ENCODE peak calls at places on chromosomes 4 and X, in eight cellular contexts. One of them, this sample, is unnamed.

GRCh38 chr4:47612116-47613023 is 127.3 kb downstream of the ATP10D start:
- DNase-seq in adipocyte: no peak
- DNase-seq in uterus: no peak
- DNase-seq in lung: no peak
- DNase-seq in fibroblast of lung: no peak
- DNase-seq in body of pancreas: no peak
- DNase-seq in CD8-positive, alpha-beta memory T cell: no peak
- DNase-seq in suprapubic skin: no peak
- DNase-seq in this sample: no peak

GRCh38 chrX:119698835-119699234 is 5.9 kb upstream of the SEPTIN6 start:
- DNase-seq in adipocyte: peak; percentile 79
- DNase-seq in uterus: no peak
- DNase-seq in lung: no peak
- DNase-seq in fibroblast of lung: peak; percentile 73
- DNase-seq in body of pancreas: no peak
- DNase-seq in CD8-positive, alpha-beta memory T cell: no peak
- DNase-seq in suprapubic skin: no peak
- DNase-seq in this sample: no peak

GRCh38 chrX:35696760-35697234 is 101.3 kb upstream of the MAGEB16 start:
- DNase-seq in adipocyte: no peak
- DNase-seq in uterus: no peak
- DNase-seq in lung: no peak
- DNase-seq in fibroblast of lung: no peak
- DNase-seq in body of pancreas: no peak
- DNase-seq in CD8-positive, alpha-beta memory T cell: no peak
- DNase-seq in suprapubic skin: no peak
- DNase-seq in this sample: no peak

GRCh38 chr4:69881173-69881773 is 21.3 kb upstream of the SULT1E1 start:
- DNase-seq in adipocyte: peak; percentile 81
- DNase-seq in uterus: no peak
- DNase-seq in lung: peak; percentile 30
- DNase-seq in fibroblast of lung: peak; percentile 77
- DNase-seq in body of pancreas: peak; percentile 56
- DNase-seq in CD8-positive, alpha-beta memory T cell: no peak
- DNase-seq in suprapubic skin: no peak
- DNase-seq in this sample: no peak

GRCh38 chr4:145435646-145436045 is 46.0 kb upstream of the SMAD1 start:
- DNase-seq in adipocyte: no peak
- DNase-seq in uterus: no peak
- DNase-seq in lung: no peak
- DNase-seq in fibroblast of lung: no peak
- DNase-seq in body of pancreas: no peak
- DNase-seq in CD8-positive, alpha-beta memory T cell: no peak
- DNase-seq in suprapubic skin: no peak
- DNase-seq in this sample: no peak

GRCh38 chr4:145061325-145061920 is 36.6 kb downstream of the ANAPC10 start:
- DNase-seq in adipocyte: peak; percentile 83
- DNase-seq in uterus: no peak
- DNase-seq in lung: no peak
- DNase-seq in fibroblast of lung: peak; percentile 81
- DNase-seq in body of pancreas: no peak
- DNase-seq in CD8-positive, alpha-beta memory T cell: peak; percentile 16
- DNase-seq in suprapubic skin: no peak
- DNase-seq in this sample: no peak

GRCh38 chrX:21612154-21612553 is 46.0 kb downstream of the KLHL34 start:
- DNase-seq in adipocyte: no peak
- DNase-seq in uterus: no peak
- DNase-seq in lung: no peak
- DNase-seq in fibroblast of lung: no peak
- DNase-seq in body of pancreas: no peak
- DNase-seq in CD8-positive, alpha-beta memory T cell: no peak
- DNase-seq in suprapubic skin: no peak
- DNase-seq in this sample: no peak

GRCh38 chrX:104108955-104109354 is 3.4 kb upstream of the ZCCHC18 start:
- DNase-seq in adipocyte: no peak
- DNase-seq in uterus: no peak
- DNase-seq in lung: no peak
- DNase-seq in fibroblast of lung: no peak
- DNase-seq in body of pancreas: no peak
- DNase-seq in CD8-positive, alpha-beta memory T cell: peak; percentile 18
- DNase-seq in suprapubic skin: no peak
- DNase-seq in this sample: no peak

GRCh38 chr4:156949373-156949814 is 22.2 kb downstream of the PDGFC start:
- DNase-seq in adipocyte: peak; percentile 58
- DNase-seq in uterus: no peak
- DNase-seq in lung: no peak
- DNase-seq in fibroblast of lung: peak; percentile 89
- DNase-seq in body of pancreas: no peak
- DNase-seq in CD8-positive, alpha-beta memory T cell: no peak
- DNase-seq in suprapubic skin: no peak
- DNase-seq in this sample: no peak

GRCh38 chr4:184349283-184350039 is 124.9 kb downstream of the IRF2 start:
- DNase-seq in adipocyte: no peak
- DNase-seq in uterus: no peak
- DNase-seq in lung: no peak
- DNase-seq in fibroblast of lung: no peak
- DNase-seq in body of pancreas: peak; percentile 52
- DNase-seq in CD8-positive, alpha-beta memory T cell: no peak
- DNase-seq in suprapubic skin: no peak
- DNase-seq in this sample: no peak

GRCh38 chrX:132037479-132037993 is 14.4 kb downstream of the STK26 start:
- DNase-seq in adipocyte: no peak
- DNase-seq in uterus: no peak
- DNase-seq in lung: no peak
- DNase-seq in fibroblast of lung: no peak
- DNase-seq in body of pancreas: no peak
- DNase-seq in CD8-positive, alpha-beta memory T cell: no peak
- DNase-seq in suprapubic skin: no peak
- DNase-seq in this sample: no peak

GRCh38 chrX:132043977-132044376 is 20.9 kb downstream of the STK26 start:
- DNase-seq in adipocyte: no peak
- DNase-seq in uterus: no peak
- DNase-seq in lung: no peak
- DNase-seq in fibroblast of lung: no peak
- DNase-seq in body of pancreas: no peak
- DNase-seq in CD8-positive, alpha-beta memory T cell: no peak
- DNase-seq in suprapubic skin: no peak
- DNase-seq in this sample: no peak

GRCh38 chrX:132044953-132045352 is 21.9 kb downstream of the STK26 start:
- DNase-seq in adipocyte: no peak
- DNase-seq in uterus: no peak
- DNase-seq in lung: no peak
- DNase-seq in fibroblast of lung: no peak
- DNase-seq in body of pancreas: no peak
- DNase-seq in CD8-positive, alpha-beta memory T cell: no peak
- DNase-seq in suprapubic skin: no peak
- DNase-seq in this sample: no peak

GRCh38 chrX:132041016-132041415 is 17.9 kb downstream of the STK26 start:
- DNase-seq in adipocyte: peak; percentile 39
- DNase-seq in uterus: no peak
- DNase-seq in lung: no peak
- DNase-seq in fibroblast of lung: no peak
- DNase-seq in body of pancreas: no peak
- DNase-seq in CD8-positive, alpha-beta memory T cell: no peak
- DNase-seq in suprapubic skin: no peak
- DNase-seq in this sample: no peak

DNA sequence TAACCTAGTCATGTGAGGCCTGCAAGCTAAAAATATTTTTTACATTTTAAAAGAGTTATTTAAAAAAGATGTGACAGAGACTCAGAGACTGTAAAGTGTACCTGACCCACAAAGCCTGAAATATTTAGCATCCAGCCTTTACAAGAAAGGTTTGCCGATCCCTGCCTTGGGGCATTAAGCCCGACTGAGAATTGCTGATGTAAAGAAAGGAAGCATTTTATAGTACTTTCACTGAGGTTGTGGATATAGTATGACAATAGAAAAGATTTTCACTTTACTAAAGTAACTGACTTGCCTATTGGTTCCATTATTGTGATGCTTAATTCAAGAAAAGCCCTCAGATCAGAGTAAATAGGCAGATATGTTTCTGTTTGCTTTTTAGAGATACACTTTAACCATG is 17.0 kb downstream of the STK26 start:
- DNase-seq in adipocyte: no peak
- DNase-seq in uterus: no peak
- DNase-seq in lung: no peak
- DNase-seq in fibroblast of lung: no peak
- DNase-seq in body of pancreas: no peak
- DNase-seq in CD8-positive, alpha-beta memory T cell: no peak
- DNase-seq in suprapubic skin: no peak
- DNase-seq in this sample: no peak
- H3K4me1 ChIP-seq in adipocyte: no peaks in the 10 kb centered on the region
- H3K4me1 ChIP-seq in uterus: no peaks in the 10 kb centered on the region
- H3K4me1 ChIP-seq in lung: no peaks in the 10 kb centered on the region
- H3K4me1 ChIP-seq in fibroblast of lung: no peaks in the 10 kb centered on the region
- H3K4me1 ChIP-seq in body of pancreas: no peaks in the 10 kb centered on the region
- H3K4me1 ChIP-seq in CD8-positive, alpha-beta memory T cell: peaks cover 16% of the 10 kb centered on the region
- H3K4me1 ChIP-seq in suprapubic skin: no peaks in the 10 kb centered on the region
- H3K4me1 ChIP-seq in this sample: no peaks in the 10 kb centered on the region

DNA sequence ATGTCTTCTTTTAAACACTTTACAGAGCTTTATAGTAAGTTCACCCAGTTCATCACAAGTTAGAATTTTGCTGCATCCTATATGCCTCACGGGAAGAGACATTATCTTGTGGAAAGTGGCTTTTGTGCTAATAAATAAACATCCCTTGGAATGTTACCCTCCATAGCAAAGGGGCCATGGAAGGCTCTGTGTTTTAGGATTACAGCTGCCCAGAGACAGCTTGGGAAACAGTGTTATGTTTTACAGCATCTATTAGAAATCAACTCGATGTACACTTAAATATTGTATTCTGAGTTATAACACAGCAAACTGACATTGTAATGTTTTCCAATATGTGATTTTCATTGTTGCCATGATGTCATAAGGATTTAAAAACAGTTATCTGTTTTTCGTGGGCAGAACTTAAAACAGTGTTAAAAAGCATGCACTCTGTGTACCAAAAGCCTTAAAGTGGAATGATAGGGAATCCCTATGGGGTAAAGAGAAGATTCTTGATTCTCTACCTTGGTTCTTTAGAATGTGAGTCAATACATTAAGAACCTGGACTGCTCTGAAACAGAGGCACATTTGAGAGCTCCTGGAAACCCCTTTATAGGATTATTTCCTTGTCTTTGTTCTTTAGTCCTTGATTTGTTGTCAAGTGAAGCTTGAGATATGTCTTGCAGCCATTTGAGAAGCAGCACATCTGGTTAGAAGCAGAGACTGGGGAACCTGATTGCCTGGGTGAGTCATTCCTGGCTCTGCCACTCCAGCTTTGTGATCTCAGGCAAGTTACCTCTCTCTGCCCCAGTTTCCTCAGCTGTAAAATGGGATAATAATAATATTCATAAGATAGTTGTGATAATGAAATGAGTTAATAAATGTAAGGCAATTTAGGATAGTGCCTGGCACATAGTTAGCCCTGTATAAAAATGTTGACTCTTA is 41.6 kb downstream of the ARHGAP10 start:
- DNase-seq in adipocyte: peak; percentile 66
- DNase-seq in uterus: no peak
- DNase-seq in lung: no peak
- DNase-seq in fibroblast of lung: peak; percentile 46
- DNase-seq in body of pancreas: peak; percentile 42
- DNase-seq in CD8-positive, alpha-beta memory T cell: no peak
- DNase-seq in suprapubic skin: no peak
- DNase-seq in this sample: no peak
- H3K4me1 ChIP-seq in adipocyte: peaks cover 32% of the 10 kb centered on the region
- H3K4me1 ChIP-seq in uterus: no peaks in the 10 kb centered on the region
- H3K4me1 ChIP-seq in lung: peaks cover 2% of the 10 kb centered on the region
- H3K4me1 ChIP-seq in fibroblast of lung: peaks cover 12% of the 10 kb centered on the region
- H3K4me1 ChIP-seq in body of pancreas: peaks cover 18% of the 10 kb centered on the region
- H3K4me1 ChIP-seq in CD8-positive, alpha-beta memory T cell: no peaks in the 10 kb centered on the region
- H3K4me1 ChIP-seq in suprapubic skin: peaks cover 42% of the 10 kb centered on the region
- H3K4me1 ChIP-seq in this sample: peaks cover 91% of the 10 kb centered on the region

DNA sequence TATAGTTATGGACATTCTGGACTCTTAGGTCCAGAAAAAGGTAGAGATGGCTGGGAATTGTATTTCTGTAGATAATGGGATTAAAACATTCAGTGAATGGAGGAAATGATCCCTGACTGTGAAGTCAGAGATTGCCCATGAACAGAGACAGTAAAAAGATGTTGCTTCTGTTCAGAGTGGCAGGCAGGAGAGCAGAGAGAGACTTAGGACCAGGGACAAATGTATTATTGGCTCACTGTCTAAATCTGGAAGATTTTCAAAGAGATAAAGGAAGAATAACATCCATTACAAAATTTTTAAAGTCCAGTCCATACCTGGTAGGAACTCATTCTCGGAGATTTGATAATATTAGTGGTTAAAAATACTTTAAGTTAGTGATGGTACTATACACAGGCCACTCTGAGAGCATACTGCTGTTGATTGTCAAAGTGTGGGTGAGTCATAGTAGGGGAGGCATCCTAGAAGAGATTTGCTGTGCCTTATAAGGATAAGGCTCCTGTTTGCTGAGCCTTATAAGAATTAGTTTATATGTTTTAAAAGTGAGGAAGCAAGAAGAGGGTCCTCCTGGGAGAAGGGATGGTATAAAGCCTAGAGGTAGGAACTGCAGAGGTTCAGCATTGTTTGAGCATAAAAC is 53.0 kb downstream of the JADE3 start:
- DNase-seq in adipocyte: peak; percentile 58
- DNase-seq in uterus: no peak
- DNase-seq in lung: no peak
- DNase-seq in fibroblast of lung: peak; percentile 68
- DNase-seq in body of pancreas: no peak
- DNase-seq in CD8-positive, alpha-beta memory T cell: no peak
- DNase-seq in suprapubic skin: no peak
- DNase-seq in this sample: no peak
- H3K4me1 ChIP-seq in adipocyte: no peaks in the 10 kb centered on the region
- H3K4me1 ChIP-seq in uterus: no peaks in the 10 kb centered on the region
- H3K4me1 ChIP-seq in lung: peaks cover 2% of the 10 kb centered on the region
- H3K4me1 ChIP-seq in fibroblast of lung: no peaks in the 10 kb centered on the region
- H3K4me1 ChIP-seq in body of pancreas: peaks cover 20% of the 10 kb centered on the region
- H3K4me1 ChIP-seq in CD8-positive, alpha-beta memory T cell: no peaks in the 10 kb centered on the region
- H3K4me1 ChIP-seq in suprapubic skin: no peaks in the 10 kb centered on the region
- H3K4me1 ChIP-seq in this sample: peaks cover 4% of the 10 kb centered on the region

GRCh38 chr4:7960017-7960789 is 20.5 kb upstream of the AFAP1 start:
- DNase-seq in adipocyte: no peak
- DNase-seq in uterus: peak; percentile 53
- DNase-seq in lung: no peak
- DNase-seq in fibroblast of lung: no peak
- DNase-seq in body of pancreas: no peak
- DNase-seq in CD8-positive, alpha-beta memory T cell: no peak
- DNase-seq in suprapubic skin: no peak
- DNase-seq in this sample: peak; percentile 81
- H3K4me1 ChIP-seq in adipocyte: peaks cover 31% of the 10 kb centered on the region
- H3K4me1 ChIP-seq in uterus: peaks cover 14% of the 10 kb centered on the region
- H3K4me1 ChIP-seq in lung: peaks cover 18% of the 10 kb centered on the region
- H3K4me1 ChIP-seq in fibroblast of lung: peaks cover 19% of the 10 kb centered on the region
- H3K4me1 ChIP-seq in body of pancreas: peaks cover 33% of the 10 kb centered on the region
- H3K4me1 ChIP-seq in CD8-positive, alpha-beta memory T cell: peaks cover 28% of the 10 kb centered on the region
- H3K4me1 ChIP-seq in suprapubic skin: peaks cover 25% of the 10 kb centered on the region
- H3K4me1 ChIP-seq in this sample: no peaks in the 10 kb centered on the region

GRCh38 chr4:64306255-64306565 is 103.0 kb downstream of the TECRL start:
- DNase-seq in adipocyte: no peak
- DNase-seq in uterus: no peak
- DNase-seq in lung: no peak
- DNase-seq in fibroblast of lung: no peak
- DNase-seq in body of pancreas: no peak
- DNase-seq in CD8-positive, alpha-beta memory T cell: no peak
- DNase-seq in suprapubic skin: no peak
- DNase-seq in this sample: no peak
- H3K4me1 ChIP-seq in adipocyte: no peaks in the 10 kb centered on the region
- H3K4me1 ChIP-seq in uterus: no peaks in the 10 kb centered on the region
- H3K4me1 ChIP-seq in lung: no peaks in the 10 kb centered on the region
- H3K4me1 ChIP-seq in fibroblast of lung: no peaks in the 10 kb centered on the region
- H3K4me1 ChIP-seq in body of pancreas: no peaks in the 10 kb centered on the region
- H3K4me1 ChIP-seq in CD8-positive, alpha-beta memory T cell: no peaks in the 10 kb centered on the region
- H3K4me1 ChIP-seq in suprapubic skin: no peaks in the 10 kb centered on the region
- H3K4me1 ChIP-seq in this sample: no peaks in the 10 kb centered on the region

This sample was measured in sigmoid colon.